ENCODE peak calls at places on chromosomes 1 and 21, in five cellular contexts. X is mucosa of gallbladder, F is kidney, K is Peyer's patch, G is Ammon's horn. B is an unnamed sample.

GRCh38 chr21:28704746-28705145 is 287.9 kb downstream of the LTN1 start:
- DNase-seq in X (no peak), K (no peak), F (no peak), G (no peak), B (peak; percentile 5)

GRCh38 chr1:172002725-172003345 is 161.5 kb downstream of the DNM3 start:
- DNase-seq in X (peak; percentile 46), K (no peak), G (peak; percentile 77), F (no peak), B (peak; percentile 37)

GRCh38 chr1:166980818-166981217 is 5.5 kb upstream of the ILDR2 start:
- DNase-seq in X (no peak), F (no peak), K (no peak), G (no peak), B (peak; percentile 77)

GRCh38 chr1:183089025-183089639 is 65.9 kb downstream of the LAMC1 start:
- DNase-seq in K (no peak), F (no peak), X (no peak), G (no peak), B (peak; percentile 63)

GRCh38 chr1:210402560-210402959 is 73.9 kb downstream of the HHAT start:
- DNase-seq in F (no peak), K (no peak), G (no peak), X (no peak), B (no peak)

GRCh38 chr1:174550296-174550695 is 102.5 kb downstream of the GPR52 start:
- DNase-seq in G (no peak), F (no peak), K (no peak), X (no peak), B (no peak)

GRCh38 chr21:40732998-40733397 is 114.0 kb downstream of the DSCAM start:
- DNase-seq in K (no peak), G (no peak), F (no peak), X (no peak), B (peak; percentile 97)

GRCh38 chr21:33817136-33817535 is 98.5 kb downstream of the ATP5PO start:
- DNase-seq in K (no peak), F (no peak), X (no peak), G (no peak), B (no peak)

GRCh38 chr21:44405948-44406872 is 49.1 kb upstream of the LRRC3 start:
- DNase-seq in X (no peak), G (no peak), K (peak; percentile 10), F (peak; percentile 68), B (no peak)

GRCh38 chr1:145983206-145983675 is 13.1 kb downstream of the TXNIP start:
- DNase-seq in X (no peak), K (peak; percentile 20), G (no peak), F (no peak), B (no peak)

GRCh38 chr1:162996261-162996660 is 72.9 kb upstream of the RGS4 start:
- DNase-seq in G (no peak), X (no peak), F (no peak), K (no peak), B (no peak)

GRCh38 chr1:47771766-47772165 is 225.4 kb downstream of the TRABD2B start:
- DNase-seq in G (no peak), X (no peak), K (no peak), F (no peak), B (no peak)

GRCh38 chr1:71593523-71593922 is 512.7 kb upstream of the ZRANB2 start:
- DNase-seq in G (no peak), F (no peak), K (no peak), X (no peak), B (no peak)

GRCh38 chr1:112673589-112674439 is 645 bp upstream of the MOV10 start:
- DNase-seq in X (no peak), K (peak; percentile 34), G (peak; percentile 47), F (no peak), B (peak; percentile 27)